ENCODE peak calls at places on chromosomes 3 and 15, in nine cellular contexts. C is HFFc6; R is WTC11; S is NCI-H524; I is NCI-H2029 treated with DMSO at 0.1 percent for 48 hours; D is ACHN; Y is activated CD8-positive, alpha-beta memory T cell treated with anti-CD3 and anti-CD28 coated beads for 24 hours; O is left ventricle myocardium inferior; L is nucleus accumbens. J is an unnamed sample.

GRCh38 chr3:71805199-71805598 is 20.3 kb upstream of the PROK2 start:
- DNase-seq in C (no peak), R (no peak), S (no peak), I (no peak), D (no peak), Y (no peak), O (no peak), L (no peak), J (no peak)

GRCh38 chr15:89136818-89137772 is 48.8 kb downstream of the ABHD2 start:
- DNase-seq in C (peak), R (no peak), S (no peak), I (no peak), D (no peak), Y (no peak), O (peak), L (no peak), J (no peak)

GRCh38 chr3:63654246-63654645 is 1.8 kb downstream of the SNTN start:
- DNase-seq in C (peak), R (no peak), S (no peak), I (no peak), D (no peak), Y (no peak), O (no peak), L (no peak), J (no peak)

GRCh38 chr3:136898954-136899353 is 36.9 kb downstream of the NCK1 start:
- DNase-seq in C (no peak), R (no peak), S (no peak), I (no peak), D (no peak), Y (no peak), O (no peak), L (no peak), J (no peak)

GRCh38 chr3:68631810-68632545 is 300.4 kb downstream of the TAFA4 start:
- DNase-seq in C (no peak), R (peak), S (no peak), I (no peak), D (no peak), Y (no peak), O (no peak), L (no peak), J (no peak)

GRCh38 chr3:152155246-152155645 is 113.5 kb upstream of the MBNL1 start:
- DNase-seq in C (no peak), R (no peak), S (no peak), I (no peak), D (no peak), Y (no peak), O (no peak), L (no peak), J (no peak)

GRCh38 chr3:182241196-182241776 is 529.6 kb downstream of the SOX2 start:
- DNase-seq in C (no peak), R (no peak), S (no peak), I (no peak), D (no peak), Y (no peak), O (no peak), L (no peak), J (no peak)

GRCh38 chr3:100697183-100697582 is 12.1 kb upstream of the TFG start:
- DNase-seq in C (no peak), R (no peak), S (no peak), I (no peak), D (no peak), Y (no peak), O (no peak), L (no peak), J (no peak)

GRCh38 chr3:136708339-136708985 is 43.7 kb downstream of the STAG1 start:
- DNase-seq in C (no peak), R (no peak), S (no peak), I (no peak), D (no peak), Y (no peak), O (no peak), L (no peak), J (no peak)

GRCh38 chr3:82938821-82939328 is 1177.4 kb upstream of the GBE1 start:
- DNase-seq in C (no peak), R (no peak), S (no peak), I (no peak), D (no peak), Y (no peak), O (no peak), L (no peak), J (no peak)

J was measured in endothelial cell.